ENCODE peak calls at places on chromosome 1, in nine cellular contexts. O, K, U, L, P, V, D, N and Y are unnamed samples.

GRCh38 chr1:202159534-202160371 is 649 bp downstream of the PTPN7 start:
- DNase-seq in O (peak; percentile 46), K (no peak), U (no peak), L (no peak), P (no peak), V (no peak), D (no peak), N (no peak), Y (no peak)

GRCh38 chr1:96559707-96560588 is 161.6 kb upstream of the PTBP2 start:
- DNase-seq in O (no peak), K (no peak), U (no peak), L (peak; percentile 51), P (peak; percentile 98), V (no peak), D (no peak), N (peak; percentile 51), Y (peak; percentile 38)

GRCh38 chr1:56527548-56528302 is 51.6 kb downstream of the PLPP3 start:
- DNase-seq in O (peak; percentile 50), K (no peak), U (no peak), L (no peak), P (peak; percentile 33), V (no peak), D (no peak), N (no peak), Y (no peak)

GRCh38 chr1:186503210-186503609 is 42.3 kb upstream of the PDC start:
- DNase-seq in O (no peak), K (no peak), U (no peak), L (no peak), P (no peak), V (no peak), D (no peak), N (no peak), Y (no peak)

GRCh38 chr1:110207831-110208230 is 2.3 kb upstream of the KCNC4 start:
- DNase-seq in O (peak; percentile 76), K (peak; percentile 30), U (peak; percentile 65), L (peak; percentile 80), P (peak; percentile 49), V (peak; percentile 31), D (peak; percentile 70), N (peak; percentile 65), Y (peak; percentile 45)

GRCh38 chr1:85463666-85464496 is 1.1 kb downstream of the DDAH1 start:
- DNase-seq in O (no peak), K (no peak), U (no peak), L (no peak), P (peak; percentile 35), V (peak; percentile 4), D (no peak), N (no peak), Y (no peak)

GRCh38 chr1:89322402-89322801 is 41.5 kb upstream of the GBP6 start:
- DNase-seq in O (no peak), K (no peak), U (no peak), L (no peak), P (no peak), V (no peak), D (peak; percentile 74), N (no peak), Y (no peak)

GRCh38 chr1:109265016-109265415 is 15.7 kb downstream of the CELSR2 start:
- DNase-seq in O (no peak), K (no peak), U (no peak), L (no peak), P (no peak), V (no peak), D (no peak), N (no peak), Y (no peak)

GRCh38 chr1:31509124-31510072 is 66.9 kb upstream of the TINAGL1 start:
- DNase-seq in O (peak; percentile 59), K (no peak), U (no peak), L (no peak), P (no peak), V (peak; percentile 95), D (no peak), N (no peak), Y (no peak)

GRCh38 chr1:158554352-158554751 is at the start of gene OR6Y1:
- DNase-seq in O (no peak), K (no peak), U (no peak), L (no peak), P (no peak), V (no peak), D (peak; percentile 21), N (no peak), Y (no peak)

GRCh38 chr1:158547533-158547932 is 6.7 kb downstream of the OR6Y1 start:
- DNase-seq in O (no peak), K (no peak), U (no peak), L (no peak), P (no peak), V (no peak), D (no peak), N (no peak), Y (no peak)

DNA sequence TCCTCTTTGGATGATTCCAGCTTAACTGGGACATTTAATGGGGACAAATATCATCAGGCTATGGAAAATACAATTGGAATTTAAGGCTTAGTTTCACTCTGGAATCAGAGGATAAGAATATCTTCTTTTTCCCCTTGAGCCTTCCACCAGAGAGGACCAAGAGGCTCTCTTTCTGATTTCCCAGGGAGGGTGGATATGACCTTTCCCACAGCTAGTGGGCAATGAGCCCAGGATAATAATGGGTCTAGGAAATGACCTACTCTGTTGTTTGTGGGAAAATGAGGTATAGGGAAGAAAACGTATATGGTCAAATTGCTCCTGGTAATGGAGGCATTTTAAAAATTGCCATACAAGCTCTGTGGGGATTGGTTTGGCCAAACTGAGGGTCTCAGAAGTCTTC is 1.9 kb downstream of the OR6Y1 start:
- DNase-seq in O (no peak), K (no peak), U (no peak), L (no peak), P (no peak), V (no peak), D (peak; percentile 30), N (no peak), Y (no peak)
- H3K4me3 ChIP-seq in O (no peak overlapping the region), K (no peak overlapping the region), U (no peak overlapping the region), L (no peak overlapping the region), P (no peak overlapping the region), V (no peak overlapping the region), D (no peak overlapping the region), N (no peak overlapping the region), Y (no peak overlapping the region)

DNA sequence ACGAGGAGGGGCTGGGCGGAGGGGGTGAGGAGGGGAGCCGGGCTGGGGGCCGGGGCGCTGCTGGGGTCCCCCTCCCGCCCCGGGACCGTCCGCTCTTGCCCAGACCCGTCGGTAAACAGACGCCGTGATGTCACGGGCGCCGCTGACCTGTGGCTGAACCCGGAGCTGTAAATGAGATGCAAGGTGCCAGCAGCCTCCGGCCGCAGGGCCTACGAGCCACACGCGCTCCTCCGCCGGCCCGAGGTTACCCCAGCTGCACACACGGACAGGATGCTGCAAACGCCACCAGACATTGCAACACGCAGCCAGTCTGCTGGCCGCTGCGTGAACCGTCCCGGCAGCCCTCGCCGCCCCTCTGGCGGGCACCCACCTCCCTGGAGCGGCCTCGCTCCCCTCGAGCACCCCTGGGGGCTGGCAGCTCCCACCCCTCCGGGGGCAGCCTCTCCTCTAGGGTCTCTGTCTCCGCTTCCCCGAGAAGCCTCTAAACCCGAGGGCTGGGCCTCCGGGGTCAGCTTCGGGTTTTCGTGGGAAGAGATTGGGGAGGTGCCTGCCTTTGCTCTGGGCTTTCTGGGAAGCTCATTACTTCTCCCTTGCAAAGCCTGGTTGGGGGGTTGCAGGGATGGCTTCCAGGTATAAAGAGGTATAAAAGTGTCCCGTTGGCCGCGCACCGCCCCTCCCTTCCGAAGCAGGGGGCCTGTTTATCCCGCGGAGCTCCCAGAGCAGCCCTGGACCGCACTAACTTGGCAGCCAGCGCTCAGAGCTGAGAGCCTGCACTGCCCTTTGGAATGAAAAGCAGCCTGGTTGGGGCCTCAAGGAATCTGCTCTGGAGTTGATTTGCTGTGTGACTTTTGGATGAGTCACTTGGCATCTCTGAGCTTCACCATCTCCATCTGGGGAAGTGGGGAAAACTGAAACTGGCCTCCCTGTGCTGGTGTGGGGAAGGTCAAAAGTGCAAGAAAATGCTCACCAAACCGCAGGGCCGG is 21.9 kb downstream of the DHRS3 start:
- DNase-seq in O (peak; percentile 90), K (peak; percentile 78), U (peak; percentile 80), L (peak; percentile 94), P (peak; percentile 96), V (no peak), D (peak; percentile 83), N (peak; percentile 88), Y (peak; percentile 91)
- H3K27ac ChIP-seq in O (peak overlapping the region; percentile 83), K (peak overlapping the region; percentile 89), U (peak overlapping the region; percentile 97), L (peak overlapping the region; percentile 82), P (peak overlapping the region; percentile 90), V (no peak overlapping the region), D (peak overlapping the region; percentile 91), N (peak overlapping the region; percentile 87), Y (peak overlapping the region; percentile 83)

DNA sequence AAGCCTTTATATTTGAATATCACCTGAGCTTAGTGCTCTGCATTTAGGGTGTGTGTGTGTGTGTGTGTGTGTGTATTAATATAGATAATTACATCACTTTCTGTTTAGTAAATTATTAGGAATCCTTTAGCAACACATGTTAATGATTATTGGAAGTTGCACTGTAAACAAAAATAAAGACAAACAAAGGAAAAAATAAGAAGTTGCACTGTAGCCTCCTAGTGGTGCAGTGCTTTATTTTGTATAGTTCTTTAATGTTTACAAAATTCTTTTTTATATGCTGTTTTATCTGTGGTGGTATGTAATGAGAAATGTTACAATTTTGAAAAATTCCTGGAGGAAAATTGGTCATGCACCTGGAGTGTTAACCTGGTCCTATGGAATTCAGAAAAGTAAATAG is 69.2 kb downstream of the UBE4B start:
- DNase-seq in O (no peak), K (no peak), U (no peak), L (no peak), P (no peak), V (no peak), D (no peak), N (no peak), Y (no peak)
- TF ChIP-seq CTCF in O (no peak), K (no peak), U (no peak), L (no peak), P (no peak), V (no peak), D (no peak), N (no peak), Y (no peak)

GRCh38 chr1:26478988-26479387 is 6.7 kb downstream of the HMGN2 start:
- DNase-seq in O (no peak), K (no peak), U (no peak), L (no peak), P (no peak), V (no peak), D (no peak), N (no peak), Y (no peak)

GRCh38 chr1:26475989-26476388 is 3.7 kb downstream of the HMGN2 start:
- DNase-seq in O (no peak), K (no peak), U (no peak), L (no peak), P (no peak), V (no peak), D (no peak), N (no peak), Y (no peak)

GRCh38 chr1:26476958-26477357 is 4.7 kb downstream of the HMGN2 start:
- DNase-seq in O (no peak), K (no peak), U (no peak), L (no peak), P (no peak), V (no peak), D (no peak), N (no peak), Y (no peak)

GRCh38 chr1:26477446-26478152 is 5.4 kb downstream of the HMGN2 start:
- DNase-seq in O (no peak), K (no peak), U (no peak), L (no peak), P (no peak), V (no peak), D (no peak), N (no peak), Y (no peak)

DNA sequence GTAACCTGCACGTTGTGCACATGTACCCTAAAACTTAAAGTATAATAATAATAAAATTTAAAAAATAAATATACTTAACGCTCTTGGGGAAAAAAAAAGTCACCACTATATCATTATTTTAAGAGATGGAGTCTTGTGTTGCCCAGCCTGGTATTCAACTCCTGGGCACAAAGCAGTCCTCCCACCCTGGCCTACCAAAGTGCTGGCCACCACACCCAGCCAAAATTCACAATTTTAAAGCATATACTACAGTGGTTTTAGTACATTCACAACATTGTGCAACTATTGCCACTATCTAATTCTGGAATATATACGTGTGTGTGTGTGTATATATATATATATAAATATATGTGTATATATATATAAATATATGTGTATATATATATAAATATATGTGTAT is 5.9 kb downstream of the HMGN2 start:
- DNase-seq in O (no peak), K (no peak), U (no peak), L (no peak), P (no peak), V (no peak), D (no peak), N (no peak), Y (no peak)
- H3K4me3 ChIP-seq in O (no peak overlapping the region), K (no peak overlapping the region), U (no peak overlapping the region), L (no peak overlapping the region), P (no peak overlapping the region), V (no peak overlapping the region), D (no peak overlapping the region), N (no peak overlapping the region), Y (no peak overlapping the region)